ENCODE peak calls at places on chromosomes 2 and 18, in four cellular contexts. One of them, this sample, is unnamed.

GRCh38 chr18:33578371-33579146 is 540 bp downstream of the ASXL3 start:
- DNase-seq in GM12878: no peak
- DNase-seq in WTC11: peak
- DNase-seq in HepG2: peak
- DNase-seq in this sample: no peak

GRCh38 chr2:187497858-187498463 is 49.9 kb upstream of the CALCRL start:
- DNase-seq in GM12878: no peak
- DNase-seq in WTC11: no peak
- DNase-seq in HepG2: no peak
- DNase-seq in this sample: no peak

GRCh38 chr2:163610817-163611556 is 124.8 kb downstream of the FIGN start:
- DNase-seq in GM12878: no peak
- DNase-seq in WTC11: peak
- DNase-seq in HepG2: peak
- DNase-seq in this sample: no peak

GRCh38 chr2:107542314-107542740 is 284.4 kb upstream of the RGPD4 start:
- DNase-seq in GM12878: no peak
- DNase-seq in WTC11: peak
- DNase-seq in HepG2: no peak
- DNase-seq in this sample: no peak

GRCh38 chr2:65749549-65749948 is 317.1 kb upstream of the SPRED2 start:
- DNase-seq in GM12878: no peak
- DNase-seq in WTC11: no peak
- DNase-seq in HepG2: no peak
- DNase-seq in this sample: no peak

GRCh38 chr2:8676191-8676914 is 5.5 kb upstream of the ID2 start:
- DNase-seq in GM12878: no peak
- DNase-seq in WTC11: peak
- DNase-seq in HepG2: no peak
- DNase-seq in this sample: no peak

GRCh38 chr2:219643788-219644398 is 16.5 kb downstream of the SLC4A3 start:
- DNase-seq in GM12878: no peak
- DNase-seq in WTC11: peak
- DNase-seq in HepG2: no peak
- DNase-seq in this sample: no peak

GRCh38 chr2:207163815-207164747 is 1.7 kb downstream of the KLF7 start:
- DNase-seq in GM12878: no peak
- DNase-seq in WTC11: no peak
- DNase-seq in HepG2: peak
- DNase-seq in this sample: no peak

GRCh38 chr2:143034292-143035074 is 94.7 kb upstream of the ARHGAP15 start:
- DNase-seq in GM12878: peak
- DNase-seq in WTC11: peak
- DNase-seq in HepG2: peak
- DNase-seq in this sample: peak

GRCh38 chr2:105062158-105062557 is 24.3 kb downstream of the MRPS9 start:
- DNase-seq in GM12878: no peak
- DNase-seq in WTC11: no peak
- DNase-seq in HepG2: no peak
- DNase-seq in this sample: peak

GRCh38 chr2:65121-65520 is 18.8 kb upstream of the FAM110C start:
- DNase-seq in GM12878: no peak
- DNase-seq in WTC11: no peak
- DNase-seq in HepG2: no peak
- DNase-seq in this sample: no peak

GRCh38 chr2:53312721-53313120 is 454.9 kb upstream of the CHAC2 start:
- DNase-seq in GM12878: no peak
- DNase-seq in WTC11: no peak
- DNase-seq in HepG2: no peak
- DNase-seq in this sample: no peak

GRCh38 chr2:170814551-170815245 is 2.0 kb upstream of the GAD1 start:
- DNase-seq in GM12878: no peak
- DNase-seq in WTC11: peak
- DNase-seq in HepG2: no peak
- DNase-seq in this sample: no peak

GRCh38 chr2:176997074-176997791 is 215.4 kb upstream of the HNRNPA3 start:
- DNase-seq in GM12878: peak
- DNase-seq in WTC11: no peak
- DNase-seq in HepG2: peak
- DNase-seq in this sample: no peak

GRCh38 chr2:85793584-85793983 is 39.8 kb downstream of the ATOH8 start:
- DNase-seq in GM12878: no peak
- DNase-seq in WTC11: no peak
- DNase-seq in HepG2: no peak
- DNase-seq in this sample: no peak

GRCh38 chr2:85792783-85793441 is 39.1 kb downstream of the ATOH8 start:
- DNase-seq in GM12878: no peak
- DNase-seq in WTC11: peak
- DNase-seq in HepG2: no peak
- DNase-seq in this sample: no peak

GRCh38 chr2:85794491-85795121 is 40.8 kb downstream of the ATOH8 start:
- DNase-seq in GM12878: no peak
- DNase-seq in WTC11: no peak
- DNase-seq in HepG2: no peak
- DNase-seq in this sample: no peak

GRCh38 chr2:85795331-85796045 is 41.7 kb downstream of the ATOH8 start:
- DNase-seq in GM12878: no peak
- DNase-seq in WTC11: no peak
- DNase-seq in HepG2: no peak
- DNase-seq in this sample: no peak

DNA sequence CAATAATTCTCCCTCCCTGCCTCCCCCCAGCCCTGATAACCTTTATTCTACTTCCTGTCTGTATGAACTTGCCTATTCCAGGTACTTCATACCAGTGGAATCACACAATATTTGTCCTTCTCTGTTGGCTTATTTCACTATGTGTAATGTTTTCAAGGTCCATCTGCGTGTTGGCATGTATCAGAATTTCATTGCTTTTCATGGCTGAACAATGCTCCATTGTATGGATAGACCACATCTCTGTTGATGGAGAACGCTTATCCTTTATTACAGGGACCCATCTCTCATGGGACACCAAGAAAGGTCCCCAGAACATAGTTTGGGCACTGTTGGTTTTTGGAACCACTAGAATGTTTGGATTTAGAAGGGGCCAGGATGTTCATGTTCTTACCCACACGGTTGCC is 40.2 kb downstream of the ATOH8 start:
- DNase-seq in GM12878: no peak
- DNase-seq in WTC11: no peak
- DNase-seq in HepG2: peak
- DNase-seq in this sample: no peak
- TF ChIP-seq CBFB in GM12878: no peak
- TF ChIP-seq CBFB in WTC11: no peak
- TF ChIP-seq CBFB in HepG2: no peak
- TF ChIP-seq CBFB in this sample: no peak

DNA sequence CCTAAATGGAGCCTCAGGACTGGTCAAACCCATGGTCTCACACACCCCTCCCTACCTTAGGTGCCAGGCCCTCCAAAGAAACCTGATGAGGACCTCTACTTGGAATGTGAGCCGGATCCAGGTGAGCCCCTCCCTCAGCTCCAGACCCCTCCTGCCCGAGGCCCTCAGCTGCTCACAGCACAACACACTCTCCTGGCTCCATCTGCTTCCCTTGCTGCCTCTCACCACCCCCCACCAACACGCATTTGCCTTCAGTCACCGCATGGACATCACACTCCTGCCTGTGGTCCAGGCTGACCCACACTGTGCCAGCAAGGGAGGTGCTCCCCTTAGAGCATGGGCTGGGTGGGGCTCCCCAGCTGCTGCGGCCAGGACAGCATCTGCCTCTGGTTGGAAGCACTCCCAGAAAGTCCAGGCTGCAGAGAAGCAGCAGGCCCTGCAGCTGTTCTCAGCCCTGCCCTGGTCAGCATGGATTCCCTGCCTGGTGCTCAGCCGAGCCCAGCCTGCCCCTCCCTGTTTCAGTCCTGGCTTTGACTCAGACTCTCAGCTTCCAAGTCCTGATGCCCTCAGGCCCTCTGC is 15.1 kb downstream of the SH2D6 start:
- DNase-seq in GM12878: no peak
- DNase-seq in WTC11: no peak
- DNase-seq in HepG2: no peak
- DNase-seq in this sample: no peak
- TF ChIP-seq CBFB in GM12878: no peak
- TF ChIP-seq CBFB in WTC11: no peak
- TF ChIP-seq CBFB in HepG2: no peak
- TF ChIP-seq CBFB in this sample: no peak

GRCh38 chr2:151649966-151650365 is 84.3 kb downstream of the NEB start:
- DNase-seq in GM12878: no peak
- DNase-seq in WTC11: no peak
- DNase-seq in HepG2: no peak
- DNase-seq in this sample: no peak
- TF ChIP-seq CBFB in GM12878: no peak
- TF ChIP-seq CBFB in WTC11: no peak
- TF ChIP-seq CBFB in HepG2: no peak
- TF ChIP-seq CBFB in this sample: no peak

DNA sequence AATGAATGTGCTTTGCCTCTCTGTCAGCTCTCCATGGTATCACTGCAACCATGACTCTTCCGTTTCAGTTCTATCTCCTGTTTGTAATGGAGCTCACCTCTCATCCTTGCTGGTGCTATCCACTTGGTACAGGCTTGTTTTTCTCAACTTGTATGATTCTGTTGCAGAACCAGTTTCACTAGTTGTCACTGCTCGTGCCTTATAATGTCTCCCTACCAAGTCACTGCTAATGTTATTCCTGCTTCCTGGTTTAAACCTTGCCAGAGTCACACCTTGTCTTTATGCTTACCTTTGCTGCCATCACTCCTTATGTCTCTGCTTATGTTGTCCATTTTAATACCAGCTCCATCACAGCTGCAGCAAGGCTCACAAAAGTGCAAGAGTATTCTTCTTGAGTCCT is 1191.0 kb upstream of the LRRTM1 start:
- DNase-seq in GM12878: no peak
- DNase-seq in WTC11: no peak
- DNase-seq in HepG2: no peak
- DNase-seq in this sample: no peak
- TF ChIP-seq CBFB in GM12878: no peak
- TF ChIP-seq CBFB in WTC11: no peak
- TF ChIP-seq CBFB in HepG2: no peak
- TF ChIP-seq CBFB in this sample: no peak

GRCh38 chr2:221104391-221104811 is 467.7 kb downstream of the EPHA4 start:
- DNase-seq in GM12878: no peak
- DNase-seq in WTC11: peak
- DNase-seq in HepG2: no peak
- DNase-seq in this sample: no peak
- TF ChIP-seq CBFB in GM12878: no peak
- TF ChIP-seq CBFB in WTC11: no peak
- TF ChIP-seq CBFB in HepG2: no peak
- TF ChIP-seq CBFB in this sample: no peak

DNA sequence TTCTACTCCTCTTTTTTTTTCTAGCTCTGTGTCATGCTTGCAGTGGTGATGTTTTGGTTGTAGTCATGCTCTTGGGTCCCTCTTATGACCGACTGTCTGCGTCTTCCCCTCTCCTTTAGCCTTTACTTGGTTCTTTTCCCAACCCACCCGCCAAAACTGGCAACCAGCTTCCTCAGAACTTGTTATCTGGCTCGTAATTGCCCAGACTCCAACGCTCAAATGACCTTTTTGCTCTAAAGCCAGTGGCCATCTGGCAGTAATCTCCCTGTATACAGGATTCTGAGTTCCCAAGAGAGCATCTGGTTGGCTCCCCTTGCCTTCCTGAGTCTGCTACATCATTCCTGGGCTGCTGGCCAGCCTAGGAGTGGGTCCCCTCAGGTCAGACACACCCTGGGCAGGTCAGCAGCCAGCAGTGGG is 147.2 kb downstream of the MGAT5 start:
- DNase-seq in GM12878: no peak
- DNase-seq in WTC11: no peak
- DNase-seq in HepG2: no peak
- DNase-seq in this sample: no peak
- TF ChIP-seq CBFB in GM12878: no peak
- TF ChIP-seq CBFB in WTC11: no peak
- TF ChIP-seq CBFB in HepG2: no peak
- TF ChIP-seq CBFB in this sample: no peak

DNA sequence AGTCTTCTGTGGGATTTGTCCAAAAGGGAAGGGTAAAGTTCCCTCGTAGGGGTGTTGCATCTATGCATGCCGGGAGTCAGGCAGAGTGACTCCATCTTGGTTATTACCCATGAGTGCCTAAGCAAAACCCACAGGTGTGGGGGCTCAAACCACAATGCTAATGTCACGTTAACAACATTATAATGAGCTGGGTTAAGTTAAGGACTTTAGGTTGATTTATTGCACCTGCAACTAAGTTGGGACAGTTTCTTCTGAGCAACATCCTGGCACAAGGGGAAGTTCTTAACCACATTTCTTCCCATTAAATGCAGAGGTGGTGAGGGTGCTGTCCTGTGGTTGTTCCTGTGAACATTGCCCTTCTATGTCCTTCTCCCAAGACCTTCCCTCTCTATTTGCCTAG is 1596.8 kb upstream of the SLC39A10 start:
- DNase-seq in GM12878: no peak
- DNase-seq in WTC11: no peak
- DNase-seq in HepG2: no peak
- DNase-seq in this sample: no peak
- TF ChIP-seq CBFB in GM12878: no peak
- TF ChIP-seq CBFB in WTC11: no peak
- TF ChIP-seq CBFB in HepG2: no peak
- TF ChIP-seq CBFB in this sample: no peak

DNA sequence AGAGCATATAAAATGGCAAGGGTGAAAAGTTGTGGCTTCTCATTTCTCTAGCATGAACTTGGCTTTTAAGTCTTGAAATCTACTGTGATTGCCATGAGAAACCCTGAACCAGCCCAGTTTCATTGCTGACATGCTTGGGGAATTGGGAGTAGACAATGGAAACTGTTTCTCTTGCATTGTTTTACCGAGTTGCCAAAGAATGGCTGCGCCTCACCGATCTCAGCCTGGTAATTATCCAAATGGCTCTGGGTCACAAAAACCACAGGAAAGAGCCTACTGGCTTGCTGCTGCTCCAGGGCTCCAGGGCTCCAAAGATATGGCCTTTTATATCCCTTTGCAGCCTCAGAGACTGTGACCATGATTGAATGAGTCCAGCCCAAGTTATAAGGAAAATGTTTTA is 310.4 kb upstream of the NT5C1B start:
- DNase-seq in GM12878: no peak
- DNase-seq in WTC11: no peak
- DNase-seq in HepG2: no peak
- DNase-seq in this sample: no peak
- TF ChIP-seq CBFB in GM12878: no peak
- TF ChIP-seq CBFB in WTC11: no peak
- TF ChIP-seq CBFB in HepG2: no peak
- TF ChIP-seq CBFB in this sample: no peak

GRCh38 chr18:46424898-46425297 is 232.1 kb downstream of the LOXHD1 start:
- DNase-seq in GM12878: no peak
- DNase-seq in WTC11: peak
- DNase-seq in HepG2: no peak
- DNase-seq in this sample: no peak
- TF ChIP-seq CBFB in GM12878: no peak
- TF ChIP-seq CBFB in WTC11: no peak
- TF ChIP-seq CBFB in HepG2: no peak
- TF ChIP-seq CBFB in this sample: no peak

DNA sequence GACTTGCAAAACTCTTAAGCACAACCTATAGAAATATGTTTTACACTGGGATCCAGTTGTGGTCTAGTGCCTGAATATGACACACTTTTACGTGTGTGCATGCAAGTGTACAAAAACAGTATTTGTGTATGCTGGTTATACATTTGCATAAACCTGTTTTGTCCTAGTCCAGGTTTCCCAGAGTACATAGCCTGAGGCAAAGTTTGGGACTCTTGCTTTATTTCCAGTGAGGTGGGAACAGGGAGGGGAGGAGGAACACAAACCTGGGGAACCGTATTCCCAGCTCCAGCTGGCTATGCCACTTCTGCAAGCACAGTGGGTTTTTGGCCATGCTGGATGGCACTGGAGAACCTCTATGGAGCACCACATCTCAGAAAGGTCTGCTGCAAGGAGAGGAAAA is 481.1 kb upstream of the HS6ST1 start:
- DNase-seq in GM12878: no peak
- DNase-seq in WTC11: no peak
- DNase-seq in HepG2: no peak
- DNase-seq in this sample: no peak
- TF ChIP-seq CBFB in GM12878: no peak
- TF ChIP-seq CBFB in WTC11: no peak
- TF ChIP-seq CBFB in HepG2: no peak
- TF ChIP-seq CBFB in this sample: no peak